ENCODE peak calls at places on chromosomes 5 and 9, in six cellular contexts. One of them, this sample, is unnamed. For H3K4me1, the result is how much of the 10 kb centered on the place peaks cover.

GRCh38 chr9:101311759-101312420 is 72.9 kb downstream of the BAAT start:
- DNase-seq in lung: no peak
- DNase-seq in mesendoderm: peak
- DNase-seq in heart left ventricle: no peak
- DNase-seq in CD8-positive, alpha-beta memory T cell: no peak
- DNase-seq in aorta: no peak
- DNase-seq in this sample: no peak

GRCh38 chr9:104810421-104811339 is 46.8 kb downstream of the NIPSNAP3B start:
- DNase-seq in heart left ventricle: no peak
- DNase-seq in mesendoderm: peak
- DNase-seq in aorta: no peak
- DNase-seq in CD8-positive, alpha-beta memory T cell: no peak
- DNase-seq in lung: no peak
- DNase-seq in this sample: no peak

GRCh38 chr5:96655506-96655905 is 6.7 kb upstream of the CAST start:
- DNase-seq in mesendoderm: no peak
- DNase-seq in CD8-positive, alpha-beta memory T cell: no peak
- DNase-seq in aorta: no peak
- DNase-seq in lung: no peak
- DNase-seq in heart left ventricle: no peak
- DNase-seq in this sample: no peak

GRCh38 chr5:39328731-39329130 is 35.6 kb downstream of the C9 start:
- DNase-seq in CD8-positive, alpha-beta memory T cell: no peak
- DNase-seq in lung: no peak
- DNase-seq in mesendoderm: no peak
- DNase-seq in heart left ventricle: no peak
- DNase-seq in aorta: no peak
- DNase-seq in this sample: no peak

GRCh38 chr9:82722051-82722450 is 340.9 kb downstream of the RASEF start:
- DNase-seq in aorta: no peak
- DNase-seq in mesendoderm: peak
- DNase-seq in CD8-positive, alpha-beta memory T cell: no peak
- DNase-seq in heart left ventricle: no peak
- DNase-seq in lung: no peak
- DNase-seq in this sample: no peak

GRCh38 chr5:172163346-172163745 is 24.7 kb downstream of the STK10 start:
- DNase-seq in aorta: no peak
- DNase-seq in lung: no peak
- DNase-seq in CD8-positive, alpha-beta memory T cell: no peak
- DNase-seq in heart left ventricle: peak
- DNase-seq in mesendoderm: no peak
- DNase-seq in this sample: no peak

GRCh38 chr5:66113160-66113559 is 30.9 kb upstream of the SREK1 start:
- DNase-seq in heart left ventricle: no peak
- DNase-seq in aorta: no peak
- DNase-seq in CD8-positive, alpha-beta memory T cell: no peak
- DNase-seq in lung: no peak
- DNase-seq in mesendoderm: no peak
- DNase-seq in this sample: no peak

GRCh38 chr5:124061663-124062062 is 549.7 kb downstream of the CSNK1G3 start:
- DNase-seq in heart left ventricle: no peak
- DNase-seq in lung: peak
- DNase-seq in aorta: no peak
- DNase-seq in mesendoderm: no peak
- DNase-seq in CD8-positive, alpha-beta memory T cell: no peak
- DNase-seq in this sample: no peak

GRCh38 chr5:103393131-103393754 is 134.7 kb downstream of the MACIR start:
- DNase-seq in CD8-positive, alpha-beta memory T cell: no peak
- DNase-seq in mesendoderm: peak
- DNase-seq in aorta: no peak
- DNase-seq in lung: no peak
- DNase-seq in heart left ventricle: peak
- DNase-seq in this sample: no peak

DNA sequence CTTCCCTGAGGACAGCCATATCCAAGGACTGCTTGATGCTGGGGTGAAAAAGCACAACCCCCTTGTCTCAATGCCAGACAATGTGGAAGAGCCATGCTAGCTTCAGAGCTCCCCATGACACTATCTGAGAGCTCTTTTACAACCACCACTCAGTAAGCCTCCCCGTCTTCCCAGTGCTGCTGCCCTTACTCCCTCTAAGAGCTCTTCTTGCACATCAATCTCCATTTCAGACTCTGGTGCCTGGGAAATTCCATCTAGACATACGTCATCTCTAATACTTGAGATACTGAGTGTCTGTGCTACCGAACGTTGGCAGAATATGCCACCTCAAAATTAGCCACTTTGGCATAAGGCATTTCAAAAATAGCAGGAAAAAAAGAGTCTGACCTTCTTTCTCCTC is 94.5 kb downstream of the EDIL3 start:
- DNase-seq in lung: no peak
- DNase-seq in heart left ventricle: no peak
- DNase-seq in mesendoderm: no peak
- DNase-seq in CD8-positive, alpha-beta memory T cell: no peak
- DNase-seq in aorta: no peak
- DNase-seq in this sample: no peak
- H3K4me1 ChIP-seq in lung: under half
- H3K4me1 ChIP-seq in heart left ventricle: under half
- H3K4me1 ChIP-seq in mesendoderm: under half
- H3K4me1 ChIP-seq in CD8-positive, alpha-beta memory T cell: under half
- H3K4me1 ChIP-seq in aorta: under half
- H3K4me1 ChIP-seq in this sample: under half

GRCh38 chr9:1235650-1236401 is 185.7 kb downstream of the DMRT2 start:
- DNase-seq in aorta: no peak
- DNase-seq in lung: no peak
- DNase-seq in heart left ventricle: no peak
- DNase-seq in mesendoderm: peak
- DNase-seq in CD8-positive, alpha-beta memory T cell: no peak
- DNase-seq in this sample: no peak

GRCh38 chr9:1233568-1233967 is 183.4 kb downstream of the DMRT2 start:
- DNase-seq in CD8-positive, alpha-beta memory T cell: no peak
- DNase-seq in aorta: no peak
- DNase-seq in heart left ventricle: no peak
- DNase-seq in mesendoderm: no peak
- DNase-seq in lung: no peak
- DNase-seq in this sample: no peak

GRCh38 chr9:1231998-1232919 is 182.1 kb downstream of the DMRT2 start:
- DNase-seq in CD8-positive, alpha-beta memory T cell: no peak
- DNase-seq in heart left ventricle: peak
- DNase-seq in aorta: peak
- DNase-seq in lung: peak
- DNase-seq in mesendoderm: no peak
- DNase-seq in this sample: peak
- H3K27ac ChIP-seq in CD8-positive, alpha-beta memory T cell: no peak
- H3K27ac ChIP-seq in heart left ventricle: peak
- H3K27ac ChIP-seq in aorta: no peak
- H3K27ac ChIP-seq in lung: no peak
- H3K27ac ChIP-seq in mesendoderm: no peak
- H3K27ac ChIP-seq in this sample: peak

GRCh38 chr9:76466299-76466605 is 7.3 kb downstream of the GCNT1 start:
- DNase-seq in mesendoderm: no peak
- DNase-seq in aorta: no peak
- DNase-seq in heart left ventricle: no peak
- DNase-seq in lung: no peak
- DNase-seq in CD8-positive, alpha-beta memory T cell: no peak
- DNase-seq in this sample: no peak
- H3K4me1 ChIP-seq in mesendoderm: under half
- H3K4me1 ChIP-seq in aorta: under half
- H3K4me1 ChIP-seq in heart left ventricle: under half
- H3K4me1 ChIP-seq in lung: under half
- H3K4me1 ChIP-seq in CD8-positive, alpha-beta memory T cell: under half
- H3K4me1 ChIP-seq in this sample: under half

GRCh38 chr5:147732552-147732883 is 50.0 kb downstream of the JAKMIP2 start:
- DNase-seq in aorta: no peak
- DNase-seq in CD8-positive, alpha-beta memory T cell: no peak
- DNase-seq in mesendoderm: no peak
- DNase-seq in heart left ventricle: no peak
- DNase-seq in lung: no peak
- DNase-seq in this sample: no peak
- H3K27ac ChIP-seq in aorta: no peak
- H3K27ac ChIP-seq in CD8-positive, alpha-beta memory T cell: no peak
- H3K27ac ChIP-seq in mesendoderm: no peak
- H3K27ac ChIP-seq in heart left ventricle: no peak
- H3K27ac ChIP-seq in lung: no peak
- H3K27ac ChIP-seq in this sample: no peak

DNA sequence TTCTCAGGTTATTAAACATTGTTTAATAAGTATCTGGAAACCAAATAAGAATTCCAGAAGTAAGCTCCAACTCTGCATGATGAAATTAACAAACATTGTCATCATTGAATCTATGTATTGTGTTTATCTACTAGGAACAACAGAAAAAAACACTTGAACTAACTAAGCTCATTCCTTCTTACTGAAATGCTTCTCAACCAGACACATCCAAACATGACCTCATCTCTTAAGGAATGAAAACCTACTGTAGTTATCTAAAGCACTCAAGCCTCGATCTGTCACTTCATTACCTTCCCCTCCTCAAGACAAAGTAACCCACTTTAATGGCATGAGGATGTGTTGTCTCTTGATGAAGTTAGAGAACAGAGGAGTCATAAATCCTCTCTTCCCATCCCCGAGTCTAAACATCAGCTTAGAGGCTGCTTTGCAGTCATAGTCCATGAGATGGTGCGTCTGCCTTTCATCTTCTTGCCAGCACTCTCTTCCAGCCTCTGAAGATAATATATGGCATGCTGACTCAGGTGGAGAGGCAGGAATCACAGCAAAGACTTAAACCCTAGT is 86.5 kb downstream of the CEMIP2 start:
- DNase-seq in CD8-positive, alpha-beta memory T cell: no peak
- DNase-seq in heart left ventricle: no peak
- DNase-seq in aorta: no peak
- DNase-seq in lung: no peak
- DNase-seq in mesendoderm: peak
- DNase-seq in this sample: no peak
- H3K4me1 ChIP-seq in CD8-positive, alpha-beta memory T cell: under half
- H3K4me1 ChIP-seq in heart left ventricle: under half
- H3K4me1 ChIP-seq in aorta: under half
- H3K4me1 ChIP-seq in lung: under half
- H3K4me1 ChIP-seq in mesendoderm: under half
- H3K4me1 ChIP-seq in this sample: under half

GRCh38 chr5:57482671-57483106 is at the start of gene ACTBL2:
- DNase-seq in heart left ventricle: no peak
- DNase-seq in lung: no peak
- DNase-seq in aorta: no peak
- DNase-seq in mesendoderm: peak
- DNase-seq in CD8-positive, alpha-beta memory T cell: no peak
- DNase-seq in this sample: no peak
- H3K27ac ChIP-seq in heart left ventricle: no peak
- H3K27ac ChIP-seq in lung: no peak
- H3K27ac ChIP-seq in aorta: no peak
- H3K27ac ChIP-seq in mesendoderm: no peak
- H3K27ac ChIP-seq in CD8-positive, alpha-beta memory T cell: no peak
- H3K27ac ChIP-seq in this sample: peak

GRCh38 chr9:131733601-131734061 is 6.2 kb downstream of the RAPGEF1 start:
- DNase-seq in mesendoderm: peak
- DNase-seq in CD8-positive, alpha-beta memory T cell: peak
- DNase-seq in heart left ventricle: no peak
- DNase-seq in lung: no peak
- DNase-seq in aorta: peak
- DNase-seq in this sample: no peak

GRCh38 chr9:131732061-131732526 is 7.8 kb downstream of the RAPGEF1 start:
- DNase-seq in mesendoderm: no peak
- DNase-seq in lung: peak
- DNase-seq in heart left ventricle: no peak
- DNase-seq in CD8-positive, alpha-beta memory T cell: no peak
- DNase-seq in aorta: no peak
- DNase-seq in this sample: no peak

GRCh38 chr9:131732636-131733340 is 7.1 kb downstream of the RAPGEF1 start:
- DNase-seq in mesendoderm: no peak
- DNase-seq in aorta: no peak
- DNase-seq in CD8-positive, alpha-beta memory T cell: peak
- DNase-seq in lung: no peak
- DNase-seq in heart left ventricle: no peak
- DNase-seq in this sample: no peak

GRCh38 chr9:131728961-131729360 is 10.9 kb downstream of the RAPGEF1 start:
- DNase-seq in heart left ventricle: no peak
- DNase-seq in lung: no peak
- DNase-seq in aorta: no peak
- DNase-seq in CD8-positive, alpha-beta memory T cell: peak
- DNase-seq in mesendoderm: no peak
- DNase-seq in this sample: no peak

GRCh38 chr9:131731237-131731995 is 8.5 kb downstream of the RAPGEF1 start:
- DNase-seq in lung: no peak
- DNase-seq in heart left ventricle: no peak
- DNase-seq in CD8-positive, alpha-beta memory T cell: peak
- DNase-seq in aorta: no peak
- DNase-seq in mesendoderm: no peak
- DNase-seq in this sample: no peak
- H3K4me1 ChIP-seq in lung: under half
- H3K4me1 ChIP-seq in heart left ventricle: half or more
- H3K4me1 ChIP-seq in CD8-positive, alpha-beta memory T cell: half or more
- H3K4me1 ChIP-seq in aorta: under half
- H3K4me1 ChIP-seq in mesendoderm: under half
- H3K4me1 ChIP-seq in this sample: under half

GRCh38 chr5:67292201-67292940 is 95.8 kb upstream of the CD180 start:
- DNase-seq in heart left ventricle: no peak
- DNase-seq in mesendoderm: no peak
- DNase-seq in aorta: no peak
- DNase-seq in lung: no peak
- DNase-seq in CD8-positive, alpha-beta memory T cell: no peak
- DNase-seq in this sample: no peak

GRCh38 chr5:67291671-67292070 is 95.1 kb upstream of the CD180 start:
- DNase-seq in mesendoderm: no peak
- DNase-seq in aorta: no peak
- DNase-seq in CD8-positive, alpha-beta memory T cell: no peak
- DNase-seq in heart left ventricle: no peak
- DNase-seq in lung: no peak
- DNase-seq in this sample: no peak

GRCh38 chr5:67293177-67293576 is 96.6 kb upstream of the CD180 start:
- DNase-seq in lung: no peak
- DNase-seq in CD8-positive, alpha-beta memory T cell: no peak
- DNase-seq in aorta: no peak
- DNase-seq in mesendoderm: no peak
- DNase-seq in heart left ventricle: no peak
- DNase-seq in this sample: no peak

GRCh38 chr5:67297376-67297775 is 100.8 kb upstream of the CD180 start:
- DNase-seq in CD8-positive, alpha-beta memory T cell: no peak
- DNase-seq in mesendoderm: no peak
- DNase-seq in heart left ventricle: no peak
- DNase-seq in aorta: no peak
- DNase-seq in lung: no peak
- DNase-seq in this sample: no peak

GRCh38 chr5:67294266-67294938 is 97.8 kb upstream of the CD180 start:
- DNase-seq in lung: no peak
- DNase-seq in heart left ventricle: no peak
- DNase-seq in CD8-positive, alpha-beta memory T cell: no peak
- DNase-seq in aorta: no peak
- DNase-seq in mesendoderm: no peak
- DNase-seq in this sample: no peak
- H3K27ac ChIP-seq in lung: no peak
- H3K27ac ChIP-seq in heart left ventricle: no peak
- H3K27ac ChIP-seq in CD8-positive, alpha-beta memory T cell: no peak
- H3K27ac ChIP-seq in aorta: no peak
- H3K27ac ChIP-seq in mesendoderm: no peak
- H3K27ac ChIP-seq in this sample: no peak